ENCODE peak calls at places on chromosomes 3 and 15, in seven cellular contexts. D is A549, H is adrenal gland, Z is H54, U is sigmoid colon, L is lower leg skin, P is breast epithelium. R is an unnamed sample.

GRCh38 chr3:102034639-102035038 is 185.3 kb downstream of the NFKBIZ start:
- DNase-seq in Z (no peak), D (no peak), U (no peak), P (no peak), L (no peak), H (no peak), R (no peak)

GRCh38 chr3:136906725-136907124 is 44.7 kb downstream of the NCK1 start:
- DNase-seq in P (no peak), U (no peak), Z (no peak), H (no peak), D (no peak), L (no peak), R (no peak)

GRCh38 chr3:172098698-172099494 is 59.5 kb downstream of the FNDC3B start:
- DNase-seq in L (no peak), D (no peak), U (no peak), P (no peak), Z (no peak), H (no peak), R (no peak)

GRCh38 chr3:147937341-147937740 is 528.2 kb downstream of the ZIC1 start:
- DNase-seq in L (no peak), Z (no peak), P (no peak), U (no peak), H (no peak), D (no peak), R (no peak)

GRCh38 chr15:44092221-44092620 is 102.8 kb downstream of the FRMD5 start:
- DNase-seq in L (no peak), D (no peak), U (no peak), P (no peak), Z (no peak), H (no peak), R (no peak)

GRCh38 chr3:120602682-120603081 is 6.5 kb downstream of the NDUFB4 start:
- DNase-seq in L (no peak), H (no peak), D (no peak), Z (no peak), U (no peak), P (no peak), R (no peak)

GRCh38 chr3:77919244-77919643 is 879.3 kb downstream of the ROBO2 start:
- DNase-seq in L (no peak), Z (no peak), P (no peak), U (no peak), D (no peak), H (no peak), R (no peak)

GRCh38 chr3:156535162-156535627 is 19.7 kb downstream of the SSR3 start:
- DNase-seq in H (peak), Z (peak), L (no peak), U (peak), P (no peak), D (peak), R (no peak)

GRCh38 chr3:184821034-184821433 is 9.1 kb downstream of the VPS8 start:
- DNase-seq in L (no peak), Z (no peak), P (no peak), H (no peak), D (no peak), U (no peak), R (no peak)

GRCh38 chr3:17619952-17620351 is 122.5 kb downstream of the TBC1D5 start:
- DNase-seq in L (no peak), P (no peak), H (no peak), U (no peak), Z (no peak), D (no peak), R (no peak)

GRCh38 chr3:58013973-58014649 is 5.9 kb downstream of the FLNB start:
- DNase-seq in P (no peak), D (no peak), L (peak), U (peak), H (no peak), Z (no peak), R (no peak)

GRCh38 chr15:70853855-70854668 is at the start of gene LARP6:
- DNase-seq in Z (peak), U (peak), P (peak), D (peak), H (peak), L (peak), R (peak)

GRCh38 chr3:46484911-46485696 is 12.7 kb upstream of the RTP3 start:
- DNase-seq in Z (no peak), D (no peak), U (peak), P (no peak), L (peak), H (no peak), R (no peak)

GRCh38 chr3:107064445-107065060 is 312.7 kb upstream of the CCDC54 start:
- DNase-seq in L (peak), U (peak), H (peak), P (peak), D (peak), Z (peak), R (peak)

GRCh38 chr3:54822206-54822605 is 105.7 kb downstream of the LRTM1 start:
- DNase-seq in D (no peak), L (no peak), Z (no peak), P (no peak), H (peak), U (no peak), R (no peak)

GRCh38 chr3:71102111-71103039 is 481.2 kb downstream of the FOXP1 start:
- DNase-seq in Z (no peak), D (no peak), L (no peak), U (no peak), P (no peak), H (no peak), R (no peak)

GRCh38 chr3:81788044-81788443 is 26.6 kb upstream of the GBE1 start:
- DNase-seq in D (no peak), Z (no peak), P (no peak), U (no peak), L (no peak), H (no peak), R (no peak)

GRCh38 chr3:127791221-127791913 is 30.9 kb downstream of the MGLL start:
- DNase-seq in L (peak), Z (no peak), P (no peak), H (no peak), D (no peak), U (peak), R (peak)

GRCh38 chr15:98658831-98659699 is 10.7 kb downstream of the IGF1R start:
- DNase-seq in D (peak), L (no peak), H (peak), U (no peak), Z (no peak), P (no peak), R (peak)

GRCh38 chr3:37447732-37448131 is 273.4 kb upstream of the LRRFIP2 start:
- DNase-seq in U (no peak), Z (no peak), L (no peak), D (no peak), P (no peak), H (no peak), R (no peak)

GRCh38 chr15:39362832-39363561 is 217.9 kb upstream of the THBS1 start:
- DNase-seq in H (no peak), D (no peak), L (no peak), U (no peak), P (no peak), Z (no peak), R (no peak)

GRCh38 chr15:66943456-66944095 is 121.8 kb upstream of the SMAD3 start:
- DNase-seq in D (no peak), Z (no peak), P (no peak), H (no peak), U (peak), L (no peak), R (no peak)

GRCh38 chr15:62066663-62067447 is at the start of gene C2CD4A:
- DNase-seq in D (peak), H (peak), P (peak), U (peak), L (peak), Z (no peak), R (peak)

GRCh38 chr3:143851331-143852017 is 3.2 kb upstream of the SLC9A9 start:
- DNase-seq in Z (no peak), H (no peak), P (no peak), L (no peak), U (no peak), D (no peak), R (no peak)

GRCh38 chr3:19866751-19867347 is 67.2 kb downstream of the EFHB start:
- DNase-seq in L (no peak), D (peak), P (no peak), U (no peak), Z (no peak), H (peak), R (peak)

GRCh38 chr15:62240697-62241096 is 75.6 kb upstream of the C2CD4B start:
- DNase-seq in L (peak), Z (no peak), D (no peak), H (no peak), U (no peak), P (no peak), R (no peak)

GRCh38 chr3:177357352-177358084 is 160.2 kb upstream of the TBL1XR1 start:
- DNase-seq in D (peak), L (peak), Z (peak), H (peak), U (no peak), P (no peak), R (no peak)

GRCh38 chr3:17307482-17307881 is 422.7 kb downstream of the PLCL2 start:
- DNase-seq in H (no peak), U (no peak), D (no peak), L (no peak), P (no peak), Z (no peak), R (no peak)

GRCh38 chr3:37627951-37628620 is 233.6 kb upstream of the CTDSPL start:
- DNase-seq in H (no peak), Z (no peak), U (no peak), L (no peak), D (no peak), P (no peak), R (no peak)

GRCh38 chr3:33716227-33716626 is 1.8 kb downstream of the CLASP2 start:
- DNase-seq in U (no peak), P (no peak), D (no peak), H (no peak), L (no peak), Z (no peak), R (no peak)

GRCh38 chr3:175818811-175819464 is 959.8 kb downstream of the NAALADL2 start:
- DNase-seq in H (no peak), D (no peak), P (no peak), Z (no peak), L (no peak), U (no peak), R (no peak)

GRCh38 chr3:32934150-32934742 is 17.2 kb upstream of the CCR4 start:
- DNase-seq in P (no peak), Z (no peak), D (no peak), U (no peak), H (peak), L (peak), R (no peak)

DNA sequence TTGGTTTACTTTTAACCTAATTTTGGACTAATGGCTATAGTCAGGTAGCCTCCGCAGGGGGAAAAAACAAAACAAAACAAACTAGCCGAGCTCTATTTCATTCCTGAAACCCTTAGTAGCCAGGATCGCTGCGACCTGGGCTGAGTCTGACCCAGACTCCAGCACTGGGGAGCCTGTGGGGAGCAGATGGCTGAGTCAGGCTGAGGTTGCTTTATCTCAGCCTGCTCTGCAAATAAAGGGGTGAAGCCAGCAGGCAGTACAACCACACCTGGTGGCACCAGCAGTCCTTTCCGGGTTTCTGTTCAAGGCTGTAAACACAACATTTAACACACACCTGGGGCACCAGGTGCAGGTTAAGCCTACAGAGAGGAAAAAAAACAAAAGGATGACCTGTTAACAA is 27.3 kb downstream of the ABHD2 start:
- DNase-seq in Z (no peak), U (no peak), P (no peak), D (no peak), H (no peak), L (no peak), R (no peak)
- TF ChIP-seq POLR2A in Z (no peak), U (no peak), P (no peak), D (no peak), H (no peak), L (no peak), R (no peak)

GRCh38 chr3:194685050-194685722 is 497 bp upstream of the FAM43A start:
- DNase-seq in H (no peak), U (no peak), L (peak), Z (peak), P (no peak), D (no peak), R (no peak)

GRCh38 chr3:194686414-194686815 is 732 bp downstream of the FAM43A start:
- DNase-seq in P (no peak), Z (no peak), H (no peak), L (no peak), U (no peak), D (no peak), R (no peak)

GRCh38 chr3:194686816-194687637 is 1.3 kb downstream of the FAM43A start:
- DNase-seq in L (peak), P (no peak), D (no peak), U (peak), H (peak), Z (no peak), R (no peak)

GRCh38 chr3:194687638-194688206 is 2.0 kb downstream of the FAM43A start:
- DNase-seq in P (no peak), Z (no peak), U (peak), H (peak), D (peak), L (peak), R (peak)

GRCh38 chr3:194685723-194686413 is at the start of gene FAM43A:
- DNase-seq in L (peak), D (peak), H (peak), Z (peak), U (peak), P (peak), R (peak)
- TF ChIP-seq POLR2A in L (no peak), D (peak), H (peak), Z (peak), U (peak), P (peak), R (peak)

GRCh38 chr15:78565097-78565950 is at the start of gene CHRNA5:
- DNase-seq in U (peak), D (peak), H (peak), P (peak), L (peak), Z (peak), R (peak)
- TF ChIP-seq POLR2A in U (no peak), D (peak), H (no peak), P (no peak), L (no peak), Z (peak), R (no peak)

GRCh38 chr3:132721479-132722164 is 587 bp downstream of the NPHP3 start:
- DNase-seq in Z (peak), H (peak), D (peak), U (peak), L (peak), P (peak), R (no peak)

GRCh38 chr3:132722165-132723023 is at the start of gene NPHP3:
- DNase-seq in H (peak), U (peak), L (peak), D (peak), Z (peak), P (peak), R (peak)

GRCh38 chr3:132726341-132726823 is 4.2 kb upstream of the NPHP3 start:
- DNase-seq in Z (no peak), D (peak), H (no peak), L (no peak), U (no peak), P (no peak), R (no peak)

GRCh38 chr3:132723551-132723950 is 1.3 kb upstream of the NPHP3 start:
- DNase-seq in L (no peak), P (no peak), Z (no peak), U (no peak), H (no peak), D (no peak), R (no peak)

GRCh38 chr3:132723024-132723462 is 834 bp upstream of the NPHP3 start:
- DNase-seq in L (no peak), Z (no peak), H (no peak), U (no peak), D (peak), P (no peak), R (no peak)
- TF ChIP-seq POLR2A in L (no peak), Z (peak), H (no peak), U (no peak), D (peak), P (no peak), R (no peak)

GRCh38 chr15:100716456-100717085 is 114.2 kb downstream of the ASB7 start:
- DNase-seq in U (no peak), P (peak), H (no peak), Z (no peak), L (peak), D (no peak), R (no peak)

GRCh38 chr15:100714749-100715342 is 112.5 kb downstream of the ASB7 start:
- DNase-seq in H (no peak), D (no peak), L (peak), Z (no peak), P (peak), U (no peak), R (no peak)

GRCh38 chr15:100718075-100718980 is 115.9 kb downstream of the ASB7 start:
- DNase-seq in P (peak), H (no peak), D (no peak), Z (no peak), U (peak), L (peak), R (no peak)

GRCh38 chr15:100715571-100716455 is 113.4 kb downstream of the ASB7 start:
- DNase-seq in H (peak), P (peak), U (peak), L (peak), D (no peak), Z (no peak), R (no peak)

GRCh38 chr15:100717596-100717995 is 115.2 kb downstream of the ASB7 start:
- DNase-seq in H (no peak), Z (no peak), P (peak), D (no peak), U (peak), L (peak), R (no peak)
- TF ChIP-seq POLR2A in H (no peak), Z (no peak), P (no peak), D (no peak), U (no peak), L (no peak), R (no peak)

GRCh38 chr3:14886101-14886500 is 61.3 kb upstream of the NR2C2 start:
- DNase-seq in Z (no peak), H (no peak), P (no peak), D (no peak), L (no peak), U (no peak), R (no peak)
- TF ChIP-seq POLR2A in Z (no peak), H (no peak), P (no peak), D (no peak), L (no peak), U (no peak), R (no peak)

DNA sequence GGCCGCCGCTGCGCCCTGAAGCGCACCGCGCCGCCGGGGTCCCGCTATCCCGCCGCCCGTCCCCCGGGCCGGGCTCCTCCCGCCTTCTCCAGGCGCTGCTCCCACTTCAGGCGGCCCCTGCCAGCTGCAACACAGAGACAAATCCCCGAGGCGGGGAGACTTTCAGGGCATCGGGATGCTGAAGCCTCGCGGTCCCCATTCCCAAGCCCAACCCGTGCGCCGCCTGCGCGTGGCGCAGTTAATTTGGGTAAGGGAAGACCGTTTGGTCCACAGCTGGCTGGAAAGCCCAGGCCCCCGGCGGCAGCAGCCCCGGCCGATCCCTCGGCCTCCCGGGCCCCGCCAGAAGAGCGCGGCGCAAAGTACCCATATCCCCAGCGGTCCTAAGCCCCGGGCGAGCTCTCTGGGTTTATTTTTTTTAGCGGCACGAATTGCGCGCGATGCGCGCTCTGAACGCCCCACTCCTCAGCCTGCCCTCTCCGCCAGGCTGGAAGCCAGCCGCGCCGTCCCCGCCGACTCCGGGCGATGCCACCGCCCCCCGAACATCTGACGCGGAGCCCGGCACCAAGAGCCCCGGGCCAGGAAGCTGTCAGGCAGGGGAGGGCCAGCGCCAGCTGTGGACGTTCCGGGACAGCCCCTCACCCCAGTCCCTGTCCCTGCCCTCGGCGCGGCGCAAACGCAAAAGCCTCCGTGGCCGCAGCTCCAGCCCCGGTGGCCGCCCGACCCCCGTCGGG is 517 bp downstream of the FBN1 start:
- DNase-seq in D (peak), U (peak), L (peak), Z (peak), P (no peak), H (peak), R (peak)
- TF ChIP-seq POLR2A in D (no peak), U (no peak), L (no peak), Z (no peak), P (no peak), H (no peak), R (no peak)

GRCh38 chr3:129606522-129607390 is at the start of gene PLXND1:
- DNase-seq in D (peak), H (peak), L (peak), Z (peak), P (no peak), U (peak), R (peak)
- TF ChIP-seq POLR2A in D (peak), H (peak), L (no peak), Z (peak), P (no peak), U (peak), R (no peak)